ENCODE peak calls at places on chromosomes 1 and 21, in five cellular contexts. One of them, this sample, is unnamed.

GRCh38 chr1:76230894-76231293 is 156.3 kb downstream of the ST6GALNAC3 start:
- DNase-seq in MM.1S: no peak
- DNase-seq in OCI-LY7: no peak
- DNase-seq in fibroblast of mammary gland: no peak
- DNase-seq in cardiac muscle cell: no peak
- DNase-seq in this sample: no peak

GRCh38 chr1:43622471-43622870 is 27.5 kb upstream of the KDM4A start:
- DNase-seq in cardiac muscle cell: peak; percentile 5
- DNase-seq in MM.1S: no peak
- DNase-seq in OCI-LY7: no peak
- DNase-seq in fibroblast of mammary gland: peak; percentile 57
- DNase-seq in this sample: no peak

GRCh38 chr1:33943978-33944377 is 80.1 kb downstream of the HMGB4 start:
- DNase-seq in cardiac muscle cell: peak; percentile 64
- DNase-seq in OCI-LY7: no peak
- DNase-seq in fibroblast of mammary gland: peak; percentile 78
- DNase-seq in MM.1S: no peak
- DNase-seq in this sample: no peak

GRCh38 chr21:41873005-41873404 is 6.1 kb downstream of the PRDM15 start:
- DNase-seq in OCI-LY7: no peak
- DNase-seq in cardiac muscle cell: no peak
- DNase-seq in MM.1S: no peak
- DNase-seq in fibroblast of mammary gland: no peak
- DNase-seq in this sample: no peak

GRCh38 chr21:41564871-41565281 is 56.9 kb upstream of the TMPRSS2 start:
- DNase-seq in OCI-LY7: no peak
- DNase-seq in fibroblast of mammary gland: peak; percentile 93
- DNase-seq in MM.1S: peak; percentile 71
- DNase-seq in cardiac muscle cell: peak; percentile 93
- DNase-seq in this sample: no peak

GRCh38 chr21:36115138-36115710 is 19.7 kb upstream of the CBR3 start:
- DNase-seq in MM.1S: no peak
- DNase-seq in OCI-LY7: no peak
- DNase-seq in cardiac muscle cell: no peak
- DNase-seq in fibroblast of mammary gland: no peak
- DNase-seq in this sample: no peak

GRCh38 chr1:164311376-164311775 is 247.6 kb upstream of the PBX1 start:
- DNase-seq in cardiac muscle cell: peak; percentile 16
- DNase-seq in MM.1S: no peak
- DNase-seq in OCI-LY7: no peak
- DNase-seq in fibroblast of mammary gland: peak; percentile 10
- DNase-seq in this sample: no peak

GRCh38 chr1:92291372-92291999 is 7.3 kb downstream of the GLMN start:
- DNase-seq in fibroblast of mammary gland: peak; percentile 76
- DNase-seq in cardiac muscle cell: peak; percentile 80
- DNase-seq in MM.1S: peak; percentile 40
- DNase-seq in OCI-LY7: peak; percentile 50
- DNase-seq in this sample: no peak

GRCh38 chr1:96424882-96425281 is 296.7 kb upstream of the PTBP2 start:
- DNase-seq in MM.1S: no peak
- DNase-seq in OCI-LY7: no peak
- DNase-seq in fibroblast of mammary gland: peak; percentile 82
- DNase-seq in cardiac muscle cell: peak; percentile 7
- DNase-seq in this sample: no peak

GRCh38 chr21:21230672-21231071 is 232.5 kb downstream of the NCAM2 start:
- DNase-seq in cardiac muscle cell: peak; percentile 40
- DNase-seq in MM.1S: peak; percentile 38
- DNase-seq in fibroblast of mammary gland: peak; percentile 19
- DNase-seq in OCI-LY7: no peak
- DNase-seq in this sample: no peak

GRCh38 chr1:214551436-214552173 is at the start of gene PTPN14:
- DNase-seq in cardiac muscle cell: peak; percentile 98
- DNase-seq in MM.1S: no peak
- DNase-seq in fibroblast of mammary gland: peak; percentile 89
- DNase-seq in OCI-LY7: no peak
- DNase-seq in this sample: no peak

GRCh38 chr1:232509570-232509969 is 120.4 kb downstream of the SIPA1L2 start:
- DNase-seq in cardiac muscle cell: peak; percentile 66
- DNase-seq in MM.1S: no peak
- DNase-seq in OCI-LY7: no peak
- DNase-seq in fibroblast of mammary gland: peak; percentile 10
- DNase-seq in this sample: no peak

GRCh38 chr1:182119631-182120030 is 58.1 kb upstream of the ZNF648 start:
- DNase-seq in MM.1S: no peak
- DNase-seq in fibroblast of mammary gland: no peak
- DNase-seq in cardiac muscle cell: no peak
- DNase-seq in OCI-LY7: no peak
- DNase-seq in this sample: no peak

GRCh38 chr1:93874025-93874651 is 4.9 kb downstream of the DNTTIP2 start:
- DNase-seq in OCI-LY7: peak; percentile 28
- DNase-seq in MM.1S: no peak
- DNase-seq in fibroblast of mammary gland: peak; percentile 69
- DNase-seq in cardiac muscle cell: peak; percentile 65
- DNase-seq in this sample: no peak
- TF ChIP-seq CTCF in OCI-LY7: peak; percentile 79
- TF ChIP-seq CTCF in MM.1S: peak; percentile 35
- TF ChIP-seq CTCF in fibroblast of mammary gland: peak; percentile 68
- TF ChIP-seq CTCF in cardiac muscle cell: peak; percentile 66
- TF ChIP-seq CTCF in this sample: peak; percentile 47

GRCh38 chr1:8431028-8431427 is 113.1 kb downstream of the SLC45A1 start:
- DNase-seq in cardiac muscle cell: no peak
- DNase-seq in OCI-LY7: peak; percentile 86
- DNase-seq in MM.1S: no peak
- DNase-seq in fibroblast of mammary gland: no peak
- DNase-seq in this sample: no peak

GRCh38 chr1:8429549-8430105 is 111.7 kb downstream of the SLC45A1 start:
- DNase-seq in fibroblast of mammary gland: no peak
- DNase-seq in MM.1S: no peak
- DNase-seq in OCI-LY7: peak; percentile 44
- DNase-seq in cardiac muscle cell: no peak
- DNase-seq in this sample: no peak

GRCh38 chr1:8431779-8432178 is 113.9 kb downstream of the SLC45A1 start:
- DNase-seq in OCI-LY7: no peak
- DNase-seq in MM.1S: no peak
- DNase-seq in fibroblast of mammary gland: no peak
- DNase-seq in cardiac muscle cell: no peak
- DNase-seq in this sample: no peak

GRCh38 chr1:8428441-8428840 is 110.5 kb downstream of the SLC45A1 start:
- DNase-seq in MM.1S: no peak
- DNase-seq in OCI-LY7: peak; percentile 34
- DNase-seq in cardiac muscle cell: no peak
- DNase-seq in fibroblast of mammary gland: no peak
- DNase-seq in this sample: no peak

DNA sequence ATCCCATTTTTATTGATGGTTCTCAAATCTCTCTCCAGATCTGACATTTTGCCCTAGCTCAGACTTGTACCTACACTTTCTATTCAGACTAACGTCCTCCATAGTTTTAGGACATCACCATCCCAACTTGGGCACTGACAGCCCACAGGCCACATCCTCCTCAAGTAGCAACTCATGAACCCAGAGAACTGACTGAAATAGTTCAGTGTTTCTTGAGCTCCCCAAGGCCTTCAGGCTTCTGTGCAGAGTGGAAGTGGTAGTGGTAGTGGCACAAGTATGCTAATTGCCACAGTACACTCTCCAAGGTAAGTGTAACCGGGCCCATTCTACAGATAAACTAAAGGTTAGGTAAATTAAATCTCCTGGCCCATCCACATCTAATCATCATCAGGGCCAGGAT is 112.6 kb downstream of the SLC45A1 start:
- DNase-seq in fibroblast of mammary gland: no peak
- DNase-seq in OCI-LY7: peak; percentile 58
- DNase-seq in MM.1S: no peak
- DNase-seq in cardiac muscle cell: no peak
- DNase-seq in this sample: no peak
- H3K4me3 ChIP-seq in fibroblast of mammary gland: no peak overlapping the region
- H3K4me3 ChIP-seq in OCI-LY7: peak overlapping the region; percentile 27
- H3K4me3 ChIP-seq in MM.1S: no peak overlapping the region
- H3K4me3 ChIP-seq in cardiac muscle cell: no peak overlapping the region
- H3K4me3 ChIP-seq in this sample: no peak overlapping the region

GRCh38 chr1:156177918-156178654 is 15.8 kb upstream of the SLC25A44 start:
- DNase-seq in fibroblast of mammary gland: no peak
- DNase-seq in MM.1S: no peak
- DNase-seq in cardiac muscle cell: no peak
- DNase-seq in OCI-LY7: no peak
- DNase-seq in this sample: no peak

GRCh38 chr1:156167536-156167935 is 14.2 kb downstream of the SEMA4A start:
- DNase-seq in MM.1S: no peak
- DNase-seq in cardiac muscle cell: peak; percentile 91
- DNase-seq in fibroblast of mammary gland: peak; percentile 70
- DNase-seq in OCI-LY7: no peak
- DNase-seq in this sample: no peak

GRCh38 chr1:156176610-156177210 is 17.2 kb upstream of the SLC25A44 start:
- DNase-seq in cardiac muscle cell: no peak
- DNase-seq in fibroblast of mammary gland: no peak
- DNase-seq in MM.1S: no peak
- DNase-seq in OCI-LY7: no peak
- DNase-seq in this sample: no peak

GRCh38 chr1:156172696-156173470 is 19.5 kb downstream of the SEMA4A start:
- DNase-seq in OCI-LY7: no peak
- DNase-seq in MM.1S: no peak
- DNase-seq in fibroblast of mammary gland: no peak
- DNase-seq in cardiac muscle cell: no peak
- DNase-seq in this sample: no peak
- TF ChIP-seq CTCF in OCI-LY7: peak; percentile 34
- TF ChIP-seq CTCF in MM.1S: no peak
- TF ChIP-seq CTCF in fibroblast of mammary gland: no peak
- TF ChIP-seq CTCF in cardiac muscle cell: no peak
- TF ChIP-seq CTCF in this sample: no peak

GRCh38 chr1:110210604-110211502 is 739 bp downstream of the KCNC4 start:
- DNase-seq in fibroblast of mammary gland: no peak
- DNase-seq in MM.1S: peak; percentile 24
- DNase-seq in cardiac muscle cell: peak; percentile 41
- DNase-seq in OCI-LY7: peak; percentile 58
- DNase-seq in this sample: peak; percentile 60
- H3K4me3 ChIP-seq in fibroblast of mammary gland: peak overlapping the region; percentile 29
- H3K4me3 ChIP-seq in MM.1S: peak overlapping the region; percentile 58
- H3K4me3 ChIP-seq in cardiac muscle cell: peak overlapping the region; percentile 65
- H3K4me3 ChIP-seq in OCI-LY7: peak overlapping the region; percentile 71
- H3K4me3 ChIP-seq in this sample: peak overlapping the region; percentile 66

GRCh38 chr21:34817821-34818662 is 149.2 kb downstream of the CLIC6 start:
- DNase-seq in fibroblast of mammary gland: no peak
- DNase-seq in cardiac muscle cell: no peak
- DNase-seq in MM.1S: no peak
- DNase-seq in OCI-LY7: no peak
- DNase-seq in this sample: no peak
- TF ChIP-seq CTCF in fibroblast of mammary gland: no peak
- TF ChIP-seq CTCF in cardiac muscle cell: no peak
- TF ChIP-seq CTCF in MM.1S: no peak
- TF ChIP-seq CTCF in OCI-LY7: no peak
- TF ChIP-seq CTCF in this sample: no peak

GRCh38 chr21:46100020-46100419 is 2.1 kb downstream of the COL6A2 start:
- DNase-seq in cardiac muscle cell: no peak
- DNase-seq in OCI-LY7: no peak
- DNase-seq in MM.1S: no peak
- DNase-seq in fibroblast of mammary gland: peak; percentile 24
- DNase-seq in this sample: no peak
- H3K4me3 ChIP-seq in cardiac muscle cell: no peak overlapping the region
- H3K4me3 ChIP-seq in OCI-LY7: no peak overlapping the region
- H3K4me3 ChIP-seq in MM.1S: no peak overlapping the region
- H3K4me3 ChIP-seq in fibroblast of mammary gland: peak overlapping the region; percentile 85
- H3K4me3 ChIP-seq in this sample: no peak overlapping the region

GRCh38 chr1:204503913-204504519 is 9.4 kb upstream of the PIK3C2B start:
- DNase-seq in fibroblast of mammary gland: no peak
- DNase-seq in MM.1S: no peak
- DNase-seq in OCI-LY7: no peak
- DNase-seq in cardiac muscle cell: no peak
- DNase-seq in this sample: no peak
- TF ChIP-seq CTCF in fibroblast of mammary gland: no peak
- TF ChIP-seq CTCF in MM.1S: no peak
- TF ChIP-seq CTCF in OCI-LY7: no peak
- TF ChIP-seq CTCF in cardiac muscle cell: no peak
- TF ChIP-seq CTCF in this sample: no peak

GRCh38 chr1:98388431-98388830 is 273.1 kb upstream of the SNX7 start:
- DNase-seq in OCI-LY7: no peak
- DNase-seq in MM.1S: peak; percentile 69
- DNase-seq in fibroblast of mammary gland: peak; percentile 80
- DNase-seq in cardiac muscle cell: peak; percentile 87
- DNase-seq in this sample: no peak
- H3K4me3 ChIP-seq in OCI-LY7: no peak overlapping the region
- H3K4me3 ChIP-seq in MM.1S: no peak overlapping the region
- H3K4me3 ChIP-seq in fibroblast of mammary gland: no peak overlapping the region
- H3K4me3 ChIP-seq in cardiac muscle cell: no peak overlapping the region
- H3K4me3 ChIP-seq in this sample: no peak overlapping the region

GRCh38 chr1:9721606-9722377 is 70.3 kb downstream of the PIK3CD start:
- DNase-seq in cardiac muscle cell: peak; percentile 32
- DNase-seq in MM.1S: peak; percentile 46
- DNase-seq in fibroblast of mammary gland: no peak
- DNase-seq in OCI-LY7: peak; percentile 78
- DNase-seq in this sample: peak; percentile 60
- TF ChIP-seq CTCF in cardiac muscle cell: peak; percentile 66
- TF ChIP-seq CTCF in MM.1S: peak; percentile 77
- TF ChIP-seq CTCF in fibroblast of mammary gland: peak; percentile 50
- TF ChIP-seq CTCF in OCI-LY7: peak; percentile 86
- TF ChIP-seq CTCF in this sample: peak; percentile 76